ENCODE peak calls at places on chromosomes 7 and 10, in seven cellular contexts. One of them, this sample, is unnamed.

GRCh38 chr10:1454964-1455363 is 282.4 kb downstream of the ADARB2 start:
- DNase-seq in GM12878: no peak
- DNase-seq in HT1080: no peak
- DNase-seq in stomach: no peak
- DNase-seq in activated naive CD4-positive, alpha-beta T cell: no peak
- DNase-seq in thoracic aorta: no peak
- DNase-seq in progenitor cell of endocrine pancreas: no peak
- DNase-seq in this sample: no peak

GRCh38 chr7:16747095-16747494 is 6.5 kb upstream of the TSPAN13 start:
- DNase-seq in activated naive CD4-positive, alpha-beta T cell: no peak
- DNase-seq in GM12878: no peak
- DNase-seq in thoracic aorta: no peak
- DNase-seq in stomach: no peak
- DNase-seq in progenitor cell of endocrine pancreas: no peak
- DNase-seq in HT1080: no peak
- DNase-seq in this sample: no peak

GRCh38 chr10:15168296-15168780 is at the start of gene NMT2:
- DNase-seq in thoracic aorta: no peak
- DNase-seq in GM12878: no peak
- DNase-seq in HT1080: peak; percentile 73
- DNase-seq in activated naive CD4-positive, alpha-beta T cell: peak; percentile 53
- DNase-seq in progenitor cell of endocrine pancreas: peak; percentile 75
- DNase-seq in stomach: no peak
- DNase-seq in this sample: peak; percentile 87

GRCh38 chr10:124739119-124739921 is 4.9 kb downstream of the FAM53B start:
- DNase-seq in thoracic aorta: no peak
- DNase-seq in progenitor cell of endocrine pancreas: no peak
- DNase-seq in GM12878: no peak
- DNase-seq in stomach: no peak
- DNase-seq in activated naive CD4-positive, alpha-beta T cell: no peak
- DNase-seq in HT1080: no peak
- DNase-seq in this sample: no peak

GRCh38 chr7:130294314-130294713 is 1.4 kb downstream of the CPA4 start:
- DNase-seq in HT1080: no peak
- DNase-seq in thoracic aorta: no peak
- DNase-seq in progenitor cell of endocrine pancreas: no peak
- DNase-seq in activated naive CD4-positive, alpha-beta T cell: no peak
- DNase-seq in stomach: no peak
- DNase-seq in GM12878: no peak
- DNase-seq in this sample: no peak

GRCh38 chr10:26483554-26483953 is 45.4 kb downstream of the APBB1IP start:
- DNase-seq in stomach: no peak
- DNase-seq in thoracic aorta: no peak
- DNase-seq in progenitor cell of endocrine pancreas: no peak
- DNase-seq in HT1080: no peak
- DNase-seq in activated naive CD4-positive, alpha-beta T cell: no peak
- DNase-seq in GM12878: no peak
- DNase-seq in this sample: no peak

GRCh38 chr7:79149831-79150230 is 303.6 kb downstream of the MAGI2 start:
- DNase-seq in progenitor cell of endocrine pancreas: no peak
- DNase-seq in GM12878: no peak
- DNase-seq in activated naive CD4-positive, alpha-beta T cell: no peak
- DNase-seq in HT1080: no peak
- DNase-seq in stomach: no peak
- DNase-seq in thoracic aorta: no peak
- DNase-seq in this sample: no peak

GRCh38 chr10:84820121-84820520 is 491.7 kb downstream of the CCSER2 start:
- DNase-seq in GM12878: no peak
- DNase-seq in stomach: no peak
- DNase-seq in activated naive CD4-positive, alpha-beta T cell: no peak
- DNase-seq in HT1080: no peak
- DNase-seq in progenitor cell of endocrine pancreas: no peak
- DNase-seq in thoracic aorta: no peak
- DNase-seq in this sample: no peak

GRCh38 chr7:93943816-93944540 is 22.4 kb downstream of the GNG11 start:
- DNase-seq in progenitor cell of endocrine pancreas: no peak
- DNase-seq in activated naive CD4-positive, alpha-beta T cell: no peak
- DNase-seq in thoracic aorta: no peak
- DNase-seq in stomach: no peak
- DNase-seq in HT1080: no peak
- DNase-seq in GM12878: no peak
- DNase-seq in this sample: no peak

GRCh38 chr7:35596061-35596460 is 98.9 kb downstream of the HERPUD2 start:
- DNase-seq in thoracic aorta: no peak
- DNase-seq in activated naive CD4-positive, alpha-beta T cell: no peak
- DNase-seq in progenitor cell of endocrine pancreas: no peak
- DNase-seq in GM12878: no peak
- DNase-seq in stomach: no peak
- DNase-seq in HT1080: peak; percentile 63
- DNase-seq in this sample: no peak

GRCh38 chr7:128682125-128682524 is 10.0 kb downstream of the GARIN1A start:
- DNase-seq in thoracic aorta: no peak
- DNase-seq in HT1080: no peak
- DNase-seq in stomach: no peak
- DNase-seq in GM12878: no peak
- DNase-seq in activated naive CD4-positive, alpha-beta T cell: no peak
- DNase-seq in progenitor cell of endocrine pancreas: no peak
- DNase-seq in this sample: no peak

GRCh38 chr10:96724621-96725020 is 4.3 kb upstream of the PIK3AP1 start:
- DNase-seq in HT1080: no peak
- DNase-seq in activated naive CD4-positive, alpha-beta T cell: no peak
- DNase-seq in thoracic aorta: no peak
- DNase-seq in GM12878: no peak
- DNase-seq in progenitor cell of endocrine pancreas: no peak
- DNase-seq in stomach: no peak
- DNase-seq in this sample: no peak

GRCh38 chr7:28418311-28418710 is 6.0 kb downstream of the CREB5 start:
- DNase-seq in progenitor cell of endocrine pancreas: no peak
- DNase-seq in stomach: no peak
- DNase-seq in GM12878: no peak
- DNase-seq in activated naive CD4-positive, alpha-beta T cell: no peak
- DNase-seq in thoracic aorta: no peak
- DNase-seq in HT1080: no peak
- DNase-seq in this sample: no peak

GRCh38 chr7:59079-59825 is 133.1 kb upstream of the FAM20C start:
- DNase-seq in thoracic aorta: no peak
- DNase-seq in progenitor cell of endocrine pancreas: no peak
- DNase-seq in activated naive CD4-positive, alpha-beta T cell: no peak
- DNase-seq in HT1080: no peak
- DNase-seq in stomach: no peak
- DNase-seq in GM12878: no peak
- DNase-seq in this sample: no peak

GRCh38 chr10:95243318-95243617 is 47.5 kb downstream of the PDLIM1 start:
- DNase-seq in HT1080: no peak
- DNase-seq in thoracic aorta: no peak
- DNase-seq in stomach: no peak
- DNase-seq in progenitor cell of endocrine pancreas: no peak
- DNase-seq in GM12878: no peak
- DNase-seq in activated naive CD4-positive, alpha-beta T cell: no peak
- DNase-seq in this sample: no peak

GRCh38 chr7:2978403-2978802 is 65.3 kb downstream of the CARD11 start:
- DNase-seq in GM12878: peak; percentile 91
- DNase-seq in thoracic aorta: no peak
- DNase-seq in progenitor cell of endocrine pancreas: no peak
- DNase-seq in activated naive CD4-positive, alpha-beta T cell: peak; percentile 26
- DNase-seq in stomach: peak; percentile 70
- DNase-seq in HT1080: no peak
- DNase-seq in this sample: peak; percentile 64

GRCh38 chr7:5143935-5144903 is 45.8 kb upstream of the WIPI2 start:
- DNase-seq in thoracic aorta: no peak
- DNase-seq in stomach: peak; percentile 26
- DNase-seq in HT1080: no peak
- DNase-seq in progenitor cell of endocrine pancreas: no peak
- DNase-seq in activated naive CD4-positive, alpha-beta T cell: peak; percentile 18
- DNase-seq in GM12878: peak; percentile 55
- DNase-seq in this sample: no peak

GRCh38 chr7:50309736-50310135 is 5.2 kb downstream of the IKZF1 start:
- DNase-seq in progenitor cell of endocrine pancreas: no peak
- DNase-seq in activated naive CD4-positive, alpha-beta T cell: no peak
- DNase-seq in stomach: no peak
- DNase-seq in HT1080: no peak
- DNase-seq in thoracic aorta: no peak
- DNase-seq in GM12878: no peak
- DNase-seq in this sample: no peak

GRCh38 chr7:50785346-50785745 is 2.6 kb upstream of the GRB10 start:
- DNase-seq in GM12878: no peak
- DNase-seq in activated naive CD4-positive, alpha-beta T cell: no peak
- DNase-seq in thoracic aorta: no peak
- DNase-seq in progenitor cell of endocrine pancreas: no peak
- DNase-seq in HT1080: no peak
- DNase-seq in stomach: no peak
- DNase-seq in this sample: no peak

GRCh38 chr7:97305589-97305988 is 188.1 kb downstream of the SDHAF3 start:
- DNase-seq in progenitor cell of endocrine pancreas: no peak
- DNase-seq in HT1080: no peak
- DNase-seq in thoracic aorta: no peak
- DNase-seq in activated naive CD4-positive, alpha-beta T cell: no peak
- DNase-seq in GM12878: peak; percentile 19
- DNase-seq in stomach: no peak
- DNase-seq in this sample: no peak

GRCh38 chr7:3974329-3974728 is 673.3 kb downstream of the SDK1 start:
- DNase-seq in HT1080: no peak
- DNase-seq in activated naive CD4-positive, alpha-beta T cell: no peak
- DNase-seq in stomach: no peak
- DNase-seq in GM12878: no peak
- DNase-seq in thoracic aorta: no peak
- DNase-seq in progenitor cell of endocrine pancreas: no peak
- DNase-seq in this sample: no peak

GRCh38 chr10:118041316-118041715 is 5.4 kb downstream of the RAB11FIP2 start:
- DNase-seq in GM12878: no peak
- DNase-seq in thoracic aorta: no peak
- DNase-seq in progenitor cell of endocrine pancreas: no peak
- DNase-seq in stomach: no peak
- DNase-seq in activated naive CD4-positive, alpha-beta T cell: no peak
- DNase-seq in HT1080: peak; percentile 33
- DNase-seq in this sample: no peak

GRCh38 chr7:98284335-98285036 is 3.0 kb downstream of the BRI3 start:
- DNase-seq in activated naive CD4-positive, alpha-beta T cell: no peak
- DNase-seq in HT1080: peak; percentile 90
- DNase-seq in progenitor cell of endocrine pancreas: no peak
- DNase-seq in stomach: peak; percentile 85
- DNase-seq in thoracic aorta: peak; percentile 47
- DNase-seq in GM12878: no peak
- DNase-seq in this sample: peak; percentile 92

GRCh38 chr7:30430300-30430699 is 48.3 kb downstream of the NOD1 start:
- DNase-seq in stomach: no peak
- DNase-seq in GM12878: no peak
- DNase-seq in thoracic aorta: no peak
- DNase-seq in progenitor cell of endocrine pancreas: no peak
- DNase-seq in activated naive CD4-positive, alpha-beta T cell: no peak
- DNase-seq in HT1080: no peak
- DNase-seq in this sample: peak; percentile 92

GRCh38 chr10:77865585-77866324 is 60.8 kb downstream of the DLG5 start:
- DNase-seq in HT1080: no peak
- DNase-seq in thoracic aorta: no peak
- DNase-seq in progenitor cell of endocrine pancreas: no peak
- DNase-seq in GM12878: no peak
- DNase-seq in stomach: peak; percentile 54
- DNase-seq in activated naive CD4-positive, alpha-beta T cell: no peak
- DNase-seq in this sample: peak; percentile 70

GRCh38 chr7:107857541-107857912 is 33.5 kb upstream of the DLD start:
- DNase-seq in activated naive CD4-positive, alpha-beta T cell: no peak
- DNase-seq in progenitor cell of endocrine pancreas: no peak
- DNase-seq in stomach: no peak
- DNase-seq in thoracic aorta: no peak
- DNase-seq in HT1080: peak; percentile 71
- DNase-seq in GM12878: no peak
- DNase-seq in this sample: no peak

GRCh38 chr7:8065356-8065813 is 96.8 kb downstream of the GLCCI1 start:
- DNase-seq in HT1080: peak; percentile 88
- DNase-seq in progenitor cell of endocrine pancreas: no peak
- DNase-seq in activated naive CD4-positive, alpha-beta T cell: no peak
- DNase-seq in stomach: no peak
- DNase-seq in thoracic aorta: no peak
- DNase-seq in GM12878: no peak
- DNase-seq in this sample: no peak

GRCh38 chr7:41979834-41980307 is 257.1 kb downstream of the GLI3 start:
- DNase-seq in stomach: no peak
- DNase-seq in HT1080: peak; percentile 29
- DNase-seq in progenitor cell of endocrine pancreas: no peak
- DNase-seq in activated naive CD4-positive, alpha-beta T cell: no peak
- DNase-seq in GM12878: no peak
- DNase-seq in thoracic aorta: no peak
- DNase-seq in this sample: no peak

GRCh38 chr10:34622914-34623313 is 192.2 kb downstream of the PARD3 start:
- DNase-seq in HT1080: no peak
- DNase-seq in activated naive CD4-positive, alpha-beta T cell: no peak
- DNase-seq in thoracic aorta: no peak
- DNase-seq in progenitor cell of endocrine pancreas: no peak
- DNase-seq in stomach: no peak
- DNase-seq in GM12878: no peak
- DNase-seq in this sample: no peak

This sample was measured in colonic mucosa.